ENCODE peak calls at places on chromosomes 2 and 18, in four cellular contexts. One of them, this sample, is unnamed.

GRCh38 chr2:184527058-184527457 is 71.3 kb upstream of the ZNF804A start:
- DNase-seq in AG09309: no peak
- DNase-seq in IMR-90: no peak
- DNase-seq in psoas muscle: no peak
- DNase-seq in this sample: no peak

GRCh38 chr2:46963961-46964673 is 48.5 kb upstream of the MCFD2 start:
- DNase-seq in IMR-90: no peak
- DNase-seq in AG09309: no peak
- DNase-seq in psoas muscle: no peak
- DNase-seq in this sample: no peak

GRCh38 chr2:26740346-26740745 is 23.7 kb upstream of the SLC35F6 start:
- DNase-seq in AG09309: no peak
- DNase-seq in IMR-90: no peak
- DNase-seq in psoas muscle: no peak
- DNase-seq in this sample: no peak

GRCh38 chr2:196160101-196160500 is 11.3 kb downstream of the STK17B start:
- DNase-seq in psoas muscle: no peak
- DNase-seq in IMR-90: peak; percentile 92
- DNase-seq in AG09309: peak; percentile 89
- DNase-seq in this sample: no peak

GRCh38 chr2:32068-32467 is 14.2 kb downstream of the FAM110C start:
- DNase-seq in IMR-90: no peak
- DNase-seq in AG09309: no peak
- DNase-seq in psoas muscle: no peak
- DNase-seq in this sample: no peak

GRCh38 chr2:64750001-64750816 is 96.5 kb upstream of the SERTAD2 start:
- DNase-seq in IMR-90: peak; percentile 33
- DNase-seq in psoas muscle: peak; percentile 44
- DNase-seq in AG09309: no peak
- DNase-seq in this sample: peak; percentile 92

GRCh38 chr2:202237787-202238233 is 587 bp downstream of the SUMO1 start:
- DNase-seq in psoas muscle: no peak
- DNase-seq in AG09309: no peak
- DNase-seq in IMR-90: peak; percentile 60
- DNase-seq in this sample: no peak

GRCh38 chr18:67508146-67508545 is 8.4 kb downstream of the DSEL start:
- DNase-seq in AG09309: no peak
- DNase-seq in psoas muscle: no peak
- DNase-seq in IMR-90: no peak
- DNase-seq in this sample: no peak

GRCh38 chr18:74137920-74138538 is 9.6 kb downstream of the FBXO15 start:
- DNase-seq in IMR-90: no peak
- DNase-seq in psoas muscle: no peak
- DNase-seq in AG09309: no peak
- DNase-seq in this sample: no peak

GRCh38 chr18:12242658-12243260 is 11.4 kb upstream of the CIDEA start:
- DNase-seq in AG09309: no peak
- DNase-seq in psoas muscle: no peak
- DNase-seq in IMR-90: no peak
- DNase-seq in this sample: peak; percentile 61

GRCh38 chr2:216620806-216621205 is 12.4 kb upstream of the IGFBP2 start:
- DNase-seq in AG09309: no peak
- DNase-seq in IMR-90: peak; percentile 39
- DNase-seq in psoas muscle: no peak
- DNase-seq in this sample: no peak

GRCh38 chr2:216617159-216617815 is 15.9 kb upstream of the IGFBP2 start:
- DNase-seq in psoas muscle: no peak
- DNase-seq in IMR-90: no peak
- DNase-seq in AG09309: no peak
- DNase-seq in this sample: no peak

GRCh38 chr2:216621292-216621691 is 11.9 kb upstream of the IGFBP2 start:
- DNase-seq in AG09309: no peak
- DNase-seq in psoas muscle: no peak
- DNase-seq in IMR-90: no peak
- DNase-seq in this sample: no peak

GRCh38 chr2:216618785-216619184 is 14.4 kb upstream of the IGFBP2 start:
- DNase-seq in psoas muscle: no peak
- DNase-seq in AG09309: no peak
- DNase-seq in IMR-90: no peak
- DNase-seq in this sample: no peak

DNA sequence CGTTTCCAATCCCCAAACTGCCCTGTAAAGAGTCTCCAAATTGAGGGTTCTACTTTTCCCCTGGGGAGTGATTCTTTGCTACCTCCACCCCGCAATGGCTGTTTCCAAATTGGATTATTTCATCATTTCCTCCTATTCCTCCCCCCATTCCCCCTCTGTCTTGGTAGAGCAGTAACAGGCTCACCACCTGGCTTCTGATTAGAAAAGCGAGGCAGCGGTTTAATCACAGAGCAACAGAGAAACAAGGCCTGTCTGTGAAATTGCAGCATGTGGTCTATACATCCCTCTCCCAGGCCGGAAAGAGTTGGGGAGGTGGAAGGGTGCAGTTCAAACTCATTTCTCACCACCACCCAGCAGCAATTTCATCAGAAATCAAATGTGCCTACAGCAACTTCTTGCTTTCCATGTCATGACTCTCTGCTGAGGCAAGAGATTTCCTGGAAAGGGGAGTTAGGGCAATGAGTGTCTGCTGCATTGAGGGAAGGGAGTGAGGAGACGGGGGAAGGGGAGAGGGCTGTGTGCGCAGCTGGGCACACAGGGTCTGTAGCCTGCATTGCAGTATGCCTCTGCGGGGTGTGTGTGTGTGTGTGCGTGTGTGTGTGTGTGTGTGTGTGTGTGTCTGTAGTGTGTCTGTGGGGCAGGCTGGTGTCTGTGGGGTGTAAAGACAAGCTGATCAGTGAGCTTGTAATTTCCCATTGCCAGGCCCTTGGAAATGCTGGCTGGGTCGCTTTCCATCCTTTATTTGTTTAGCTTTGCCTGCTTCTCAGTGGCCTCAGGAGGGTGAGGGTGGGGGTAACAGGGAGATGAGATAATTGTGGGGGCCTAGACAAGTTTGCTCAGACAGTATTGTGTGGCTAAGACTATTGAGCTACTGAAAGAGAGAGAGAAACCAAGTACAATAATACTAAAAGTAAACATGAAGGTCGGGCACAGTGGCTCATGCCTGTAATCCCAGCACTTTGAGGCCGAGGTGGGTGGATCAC is 13.5 kb upstream of the IGFBP2 start:
- DNase-seq in psoas muscle: no peak
- DNase-seq in IMR-90: peak; percentile 64
- DNase-seq in AG09309: no peak
- DNase-seq in this sample: no peak
- H3K4me3 ChIP-seq in psoas muscle: no peak overlapping the region
- H3K4me3 ChIP-seq in IMR-90: no peak overlapping the region
- H3K4me3 ChIP-seq in AG09309: no peak overlapping the region
- H3K4me3 ChIP-seq in this sample: no peak overlapping the region

DNA sequence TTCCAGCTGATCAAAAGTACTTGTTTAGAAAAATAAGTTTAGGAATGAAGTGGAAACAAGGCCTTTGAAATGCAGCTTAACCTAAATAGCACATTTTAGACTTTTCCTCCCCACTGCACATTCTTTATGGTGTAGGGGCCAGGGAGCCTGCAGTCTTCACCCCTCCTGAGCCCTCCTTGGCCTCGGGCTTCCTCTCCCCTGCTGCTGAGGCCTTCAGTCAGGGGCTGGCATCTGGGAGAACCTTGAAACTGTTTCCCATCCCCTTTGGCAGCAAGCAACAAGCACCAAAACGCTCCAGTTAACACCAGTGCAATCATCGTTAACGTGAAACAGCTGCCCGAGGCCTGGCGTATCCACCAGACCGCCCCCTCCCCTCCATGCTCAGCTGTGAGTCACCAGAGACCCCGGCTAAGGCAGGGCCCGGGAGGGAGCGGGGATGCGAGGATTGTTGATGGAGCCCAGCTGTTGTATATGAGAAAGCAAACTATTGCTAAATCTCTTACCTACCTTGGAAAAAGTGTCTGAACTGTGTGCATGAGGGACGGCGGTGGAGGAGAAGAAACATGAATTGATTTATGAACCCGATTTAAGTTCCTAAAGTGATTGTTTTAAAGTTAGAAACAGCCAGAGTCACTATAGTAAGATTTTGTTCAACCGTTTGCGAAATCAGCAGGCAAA is 5.3 kb downstream of the ZFP36L2 start:
- DNase-seq in psoas muscle: peak; percentile 75
- DNase-seq in AG09309: no peak
- DNase-seq in IMR-90: peak; percentile 95
- DNase-seq in this sample: peak; percentile 89
- H3K4me3 ChIP-seq in psoas muscle: peak overlapping the region; percentile 75
- H3K4me3 ChIP-seq in AG09309: peak overlapping the region; percentile 72
- H3K4me3 ChIP-seq in IMR-90: no peak overlapping the region
- H3K4me3 ChIP-seq in this sample: peak overlapping the region; percentile 73

DNA sequence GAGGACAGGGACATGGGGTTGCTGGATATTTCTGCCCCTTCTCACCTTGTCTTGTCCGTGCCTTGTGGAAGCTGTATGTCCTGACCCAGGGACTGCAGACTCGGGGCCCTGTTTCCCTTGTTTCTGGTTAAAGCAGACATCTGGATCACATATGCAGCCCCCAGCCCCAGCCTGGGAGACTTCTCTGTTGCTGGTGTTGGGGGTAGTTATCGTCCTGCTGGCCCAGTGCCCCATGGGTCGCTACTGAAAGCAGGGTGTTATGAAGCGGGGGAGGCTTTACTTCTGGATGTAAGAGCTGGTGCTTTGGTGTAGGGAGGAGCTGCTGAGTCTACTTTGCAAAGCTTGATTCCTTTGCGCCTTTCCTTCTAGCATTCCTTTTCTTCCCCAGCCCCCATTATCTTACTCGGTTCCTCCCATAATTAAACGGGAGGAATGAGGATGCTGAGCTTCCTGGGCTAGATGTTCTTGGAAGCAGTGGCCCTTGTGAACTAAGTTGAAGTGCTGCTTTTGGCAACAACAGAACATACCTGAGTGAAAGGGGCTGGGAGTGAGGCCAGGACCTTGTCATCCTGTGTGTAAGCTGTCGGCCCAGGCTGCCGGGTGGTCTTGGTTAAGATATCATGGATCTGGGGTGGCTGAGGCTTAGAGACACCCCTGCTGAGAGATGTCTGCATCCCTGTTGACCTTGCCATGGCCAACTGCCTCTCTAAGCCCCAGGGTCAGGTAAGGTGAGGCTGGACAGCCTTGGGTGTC is 3.4 kb downstream of the TET3 start:
- DNase-seq in psoas muscle: no peak
- DNase-seq in IMR-90: no peak
- DNase-seq in AG09309: no peak
- DNase-seq in this sample: no peak
- H3K4me3 ChIP-seq in psoas muscle: peak overlapping the region; percentile 78
- H3K4me3 ChIP-seq in IMR-90: no peak overlapping the region
- H3K4me3 ChIP-seq in AG09309: no peak overlapping the region
- H3K4me3 ChIP-seq in this sample: peak overlapping the region; percentile 64

DNA sequence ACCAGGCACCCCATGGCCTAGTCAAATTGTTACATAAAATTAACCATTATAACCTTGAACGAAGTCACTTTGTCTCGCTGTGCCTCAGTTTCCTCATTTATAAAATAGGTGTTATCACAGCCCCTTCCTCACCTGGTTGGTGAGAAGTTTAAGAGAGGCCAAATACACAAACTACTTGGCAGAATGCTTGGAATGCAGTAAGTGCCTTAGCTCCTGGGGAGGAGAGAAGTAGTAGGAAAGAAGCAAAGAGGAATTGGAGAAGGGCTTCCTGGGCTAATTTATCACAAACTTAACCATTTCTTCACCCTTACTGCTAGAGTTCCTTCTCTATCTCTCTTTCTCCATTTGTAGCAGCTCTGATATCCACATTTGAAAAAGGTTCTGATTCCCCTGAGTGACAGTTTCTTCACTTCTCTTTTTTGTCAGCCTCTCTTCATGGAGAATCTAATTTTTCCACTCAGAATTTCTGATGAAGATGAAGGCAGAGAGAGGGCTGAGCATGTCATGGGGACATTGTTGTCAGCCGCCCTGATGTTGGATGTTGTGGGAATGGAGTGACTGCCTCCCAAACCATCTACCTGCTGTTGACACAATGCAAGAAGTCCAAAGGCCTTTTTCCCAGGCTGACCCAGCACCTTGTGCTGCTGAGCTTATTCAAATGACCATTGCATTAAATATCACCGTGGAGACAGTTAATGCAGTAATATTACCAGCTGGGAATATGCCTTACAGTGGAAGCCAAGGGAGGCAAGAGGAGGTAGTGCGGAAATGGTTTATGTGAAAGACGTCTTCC is 60.4 kb downstream of the BOD1L2 start:
- DNase-seq in IMR-90: no peak
- DNase-seq in AG09309: no peak
- DNase-seq in psoas muscle: no peak
- DNase-seq in this sample: no peak
- H3K4me3 ChIP-seq in IMR-90: no peak overlapping the region
- H3K4me3 ChIP-seq in AG09309: no peak overlapping the region
- H3K4me3 ChIP-seq in psoas muscle: no peak overlapping the region
- H3K4me3 ChIP-seq in this sample: no peak overlapping the region

GRCh38 chr2:239886781-239887180 is 138.4 kb downstream of the NDUFA10 start:
- DNase-seq in AG09309: no peak
- DNase-seq in psoas muscle: no peak
- DNase-seq in IMR-90: no peak
- DNase-seq in this sample: no peak
- H3K4me3 ChIP-seq in AG09309: no peak overlapping the region
- H3K4me3 ChIP-seq in psoas muscle: no peak overlapping the region
- H3K4me3 ChIP-seq in IMR-90: no peak overlapping the region
- H3K4me3 ChIP-seq in this sample: no peak overlapping the region

GRCh38 chr2:15939556-15939853 is 845 bp upstream of the MYCN start:
- DNase-seq in psoas muscle: peak; percentile 66
- DNase-seq in AG09309: no peak
- DNase-seq in IMR-90: no peak
- DNase-seq in this sample: peak; percentile 85

GRCh38 chr2:15939854-15940660 is at the start of gene MYCN:
- DNase-seq in psoas muscle: no peak
- DNase-seq in AG09309: no peak
- DNase-seq in IMR-90: no peak
- DNase-seq in this sample: no peak

GRCh38 chr2:15937882-15938802 is 2.2 kb upstream of the MYCN start:
- DNase-seq in psoas muscle: no peak
- DNase-seq in AG09309: no peak
- DNase-seq in IMR-90: no peak
- DNase-seq in this sample: no peak

GRCh38 chr2:15937105-15937881 is 3.1 kb upstream of the MYCN start:
- DNase-seq in psoas muscle: no peak
- DNase-seq in AG09309: no peak
- DNase-seq in IMR-90: no peak
- DNase-seq in this sample: no peak

DNA sequence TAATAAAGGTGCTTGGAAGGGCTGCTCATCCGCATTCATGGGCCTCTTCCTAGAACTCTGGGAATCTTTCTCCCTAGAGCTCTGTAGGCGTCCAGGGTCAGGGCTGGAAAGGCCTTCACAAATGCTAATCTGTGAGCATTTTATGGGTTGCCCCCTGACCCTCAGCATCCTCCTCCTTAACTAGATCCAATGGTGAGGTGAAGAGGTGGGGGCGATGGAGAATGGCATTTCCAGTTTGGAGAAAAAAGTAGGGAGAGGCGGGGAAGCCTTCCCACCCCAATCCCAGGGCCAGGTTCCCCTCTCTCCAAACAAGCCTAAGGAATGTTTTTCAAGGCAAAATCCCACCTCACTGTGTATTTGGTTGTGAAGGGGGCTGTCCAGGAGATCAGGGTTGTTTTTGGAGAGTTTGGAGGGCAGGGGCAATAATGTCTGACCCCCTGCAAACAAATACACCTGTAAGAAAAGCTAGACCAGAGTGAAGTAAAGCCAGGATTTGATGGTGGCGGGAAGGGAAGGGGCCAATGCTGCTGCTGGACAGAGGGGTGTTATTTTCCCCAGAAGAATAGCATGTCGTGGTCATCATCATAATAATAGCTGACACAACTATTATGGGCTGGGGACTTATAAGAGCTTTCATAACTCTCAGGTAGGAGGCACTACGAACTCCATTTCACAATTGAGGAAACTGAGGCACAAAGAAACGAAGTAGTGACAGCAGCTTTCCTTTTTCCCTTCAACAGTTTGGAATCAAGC is 1.4 kb upstream of the MYCN start:
- DNase-seq in AG09309: no peak
- DNase-seq in IMR-90: no peak
- DNase-seq in psoas muscle: no peak
- DNase-seq in this sample: no peak
- H3K4me3 ChIP-seq in AG09309: no peak overlapping the region
- H3K4me3 ChIP-seq in IMR-90: no peak overlapping the region
- H3K4me3 ChIP-seq in psoas muscle: peak overlapping the region; percentile 63
- H3K4me3 ChIP-seq in this sample: no peak overlapping the region

This sample was measured in spleen.